ENCODE peak calls at places on chromosomes 11 and 22, in five cellular contexts. One of them, this sample, is unnamed.

GRCh38 chr11:127345819-127346459 is 345.4 kb upstream of the KIRREL3 start:
- DNase-seq in K562: peak; percentile 8
- DNase-seq in GM12878: no peak
- DNase-seq in HepG2: peak; percentile 13
- DNase-seq in H1: no peak
- DNase-seq in this sample: no peak

GRCh38 chr22:20455709-20456063 is 18.1 kb upstream of the SCARF2 start:
- DNase-seq in HepG2: no peak
- DNase-seq in K562: no peak
- DNase-seq in GM12878: no peak
- DNase-seq in H1: no peak
- DNase-seq in this sample: no peak

GRCh38 chr22:35227248-35227647 is 30.0 kb upstream of the HMGXB4 start:
- DNase-seq in HepG2: no peak
- DNase-seq in K562: no peak
- DNase-seq in H1: no peak
- DNase-seq in GM12878: no peak
- DNase-seq in this sample: no peak

GRCh38 chr11:72668645-72669347 is 5.4 kb downstream of the PDE2A start:
- DNase-seq in H1: no peak
- DNase-seq in GM12878: peak; percentile 94
- DNase-seq in K562: no peak
- DNase-seq in HepG2: no peak
- DNase-seq in this sample: no peak

GRCh38 chr11:46680815-46681214 is 19.6 kb downstream of the ARHGAP1 start:
- DNase-seq in H1: no peak
- DNase-seq in K562: no peak
- DNase-seq in GM12878: no peak
- DNase-seq in HepG2: no peak
- DNase-seq in this sample: no peak

GRCh38 chr22:44023404-44024287 is 456 bp upstream of the PARVB start:
- DNase-seq in GM12878: no peak
- DNase-seq in H1: no peak
- DNase-seq in K562: peak; percentile 80
- DNase-seq in HepG2: no peak
- DNase-seq in this sample: no peak

GRCh38 chr22:38346506-38346905 is 29.3 kb upstream of the CSNK1E start:
- DNase-seq in H1: no peak
- DNase-seq in GM12878: no peak
- DNase-seq in K562: no peak
- DNase-seq in HepG2: no peak
- DNase-seq in this sample: no peak

GRCh38 chr11:690738-691633 is 4.0 kb downstream of the DEAF1 start:
- DNase-seq in GM12878: no peak
- DNase-seq in K562: no peak
- DNase-seq in HepG2: no peak
- DNase-seq in H1: no peak
- DNase-seq in this sample: no peak

GRCh38 chr11:116563028-116563712 is 209.6 kb downstream of the BUD13 start:
- DNase-seq in GM12878: no peak
- DNase-seq in HepG2: peak; percentile 82
- DNase-seq in K562: no peak
- DNase-seq in H1: no peak
- DNase-seq in this sample: no peak

GRCh38 chr22:46779651-46780050 is 17.2 kb downstream of the TBC1D22A start:
- DNase-seq in K562: no peak
- DNase-seq in GM12878: no peak
- DNase-seq in H1: no peak
- DNase-seq in HepG2: no peak
- DNase-seq in this sample: no peak

GRCh38 chr11:76975513-76975912 is 58.7 kb upstream of the B3GNT6 start:
- DNase-seq in K562: no peak
- DNase-seq in H1: no peak
- DNase-seq in GM12878: no peak
- DNase-seq in HepG2: no peak
- DNase-seq in this sample: no peak

GRCh38 chr22:17120281-17120680 is 879 bp downstream of the TMEM121B start:
- DNase-seq in H1: peak; percentile 46
- DNase-seq in K562: peak; percentile 85
- DNase-seq in GM12878: no peak
- DNase-seq in HepG2: no peak
- DNase-seq in this sample: no peak

GRCh38 chr11:79055866-79056632 is 384.8 kb downstream of the TENM4 start:
- DNase-seq in K562: no peak
- DNase-seq in HepG2: no peak
- DNase-seq in GM12878: no peak
- DNase-seq in H1: no peak
- DNase-seq in this sample: no peak

GRCh38 chr11:71929491-71929890 is 645 bp downstream of the RNF121 start:
- DNase-seq in HepG2: no peak
- DNase-seq in K562: no peak
- DNase-seq in H1: no peak
- DNase-seq in GM12878: no peak
- DNase-seq in this sample: no peak

GRCh38 chr11:79287952-79288351 is 152.9 kb downstream of the TENM4 start:
- DNase-seq in K562: no peak
- DNase-seq in HepG2: no peak
- DNase-seq in H1: no peak
- DNase-seq in GM12878: no peak
- DNase-seq in this sample: no peak

GRCh38 chr11:118596226-118596625 is 11.2 kb upstream of the PHLDB1 start:
- DNase-seq in K562: no peak
- DNase-seq in HepG2: no peak
- DNase-seq in H1: no peak
- DNase-seq in GM12878: no peak
- DNase-seq in this sample: no peak
- TF ChIP-seq SIN3A in K562: no peak
- TF ChIP-seq SIN3A in HepG2: no peak
- TF ChIP-seq SIN3A in H1: no peak
- TF ChIP-seq SIN3A in GM12878: no peak
- TF ChIP-seq SIN3A in this sample: no peak

GRCh38 chr11:11937433-11937832 is 71.0 kb downstream of the DKK3 start:
- DNase-seq in GM12878: no peak
- DNase-seq in K562: no peak
- DNase-seq in H1: no peak
- DNase-seq in HepG2: no peak
- DNase-seq in this sample: no peak

GRCh38 chr11:11929920-11930319 is 78.5 kb downstream of the DKK3 start:
- DNase-seq in HepG2: no peak
- DNase-seq in K562: no peak
- DNase-seq in H1: no peak
- DNase-seq in GM12878: no peak
- DNase-seq in this sample: no peak

DNA sequence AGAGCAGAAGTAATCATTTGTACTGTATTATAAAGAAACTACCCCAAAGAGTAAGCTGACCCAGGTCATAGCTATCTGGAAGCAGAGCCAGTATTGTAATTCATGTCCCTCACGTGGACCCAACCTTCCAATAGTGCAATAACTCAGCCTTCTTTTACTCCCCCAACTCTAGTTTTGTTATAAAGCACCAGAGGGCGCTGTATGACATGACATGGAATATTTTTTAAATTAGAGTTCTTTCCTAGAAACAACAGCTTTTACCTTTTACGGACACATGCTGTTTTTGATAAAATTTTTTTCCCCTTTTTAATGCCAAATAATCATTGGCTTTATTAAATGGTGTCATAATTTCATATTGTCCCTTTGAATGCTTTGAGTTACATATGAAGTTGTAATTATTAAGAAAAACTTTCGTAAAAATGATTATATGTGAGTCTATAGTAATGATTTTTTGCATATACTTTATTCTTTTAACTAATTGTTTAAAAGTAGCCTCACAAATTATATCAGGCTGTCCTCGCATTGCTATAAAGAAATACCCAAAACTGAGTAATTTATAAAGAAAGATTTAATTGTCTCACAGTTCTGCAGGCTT is 76.9 kb downstream of the DKK3 start:
- DNase-seq in H1: no peak
- DNase-seq in GM12878: no peak
- DNase-seq in HepG2: peak; percentile 62
- DNase-seq in K562: peak; percentile 32
- DNase-seq in this sample: peak; percentile 38
- H3K36me3 ChIP-seq in H1: no peaks in the 10 kb centered on the region
- H3K36me3 ChIP-seq in GM12878: no peaks in the 10 kb centered on the region
- H3K36me3 ChIP-seq in HepG2: peaks cover 29% of the 10 kb centered on the region
- H3K36me3 ChIP-seq in K562: peaks cover 57% of the 10 kb centered on the region
- H3K36me3 ChIP-seq in this sample: peaks cover 2% of the 10 kb centered on the region

DNA sequence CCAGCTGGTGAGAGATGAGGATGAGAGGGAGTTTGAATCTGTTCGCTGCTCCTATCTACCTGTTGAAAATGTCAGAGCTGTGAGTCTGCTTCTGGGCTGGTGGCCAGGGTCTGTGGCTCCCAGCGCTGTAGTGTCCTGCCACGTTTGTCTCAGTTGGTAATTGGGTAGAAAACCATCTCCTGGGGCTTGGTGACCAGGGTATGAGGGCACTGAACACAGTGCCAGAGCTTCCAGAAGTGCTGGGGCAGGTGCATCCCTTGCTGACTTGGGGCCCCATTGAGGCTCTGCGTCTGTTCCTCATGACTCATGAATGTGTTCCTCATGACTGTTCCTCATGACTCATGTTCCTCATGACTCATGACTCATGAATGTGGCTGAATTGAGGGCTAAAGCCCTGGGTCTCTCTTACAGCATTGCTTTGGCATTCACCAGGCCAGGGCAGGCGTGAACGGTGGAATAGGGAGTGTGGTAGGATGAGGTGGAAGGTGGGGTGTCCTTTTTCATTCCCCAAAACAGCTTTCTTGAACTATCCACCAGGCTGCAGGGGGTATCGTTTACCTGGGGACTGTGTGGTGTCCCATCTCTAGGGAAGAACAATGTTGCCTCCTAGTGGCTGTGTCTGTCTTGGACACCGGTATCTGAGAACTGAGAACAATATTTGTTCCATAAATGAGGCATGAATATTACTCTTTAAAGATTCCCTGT is 139.5 kb downstream of the COMMD9 start:
- DNase-seq in H1: peak; percentile 75
- DNase-seq in GM12878: peak; percentile 31
- DNase-seq in HepG2: peak; percentile 68
- DNase-seq in K562: peak; percentile 84
- DNase-seq in this sample: peak; percentile 99
- TF ChIP-seq CEBPB in H1: no peak
- TF ChIP-seq CEBPB in GM12878: no peak
- TF ChIP-seq CEBPB in HepG2: no peak
- TF ChIP-seq CEBPB in K562: no peak
- TF ChIP-seq CEBPB in this sample: peak; percentile 69

GRCh38 chr11:122076721-122077120 is 39.3 kb downstream of the BLID start:
- DNase-seq in H1: no peak
- DNase-seq in HepG2: no peak
- DNase-seq in GM12878: no peak
- DNase-seq in K562: no peak
- DNase-seq in this sample: no peak
- TF ChIP-seq SIN3A in H1: no peak
- TF ChIP-seq SIN3A in HepG2: no peak
- TF ChIP-seq SIN3A in GM12878: no peak
- TF ChIP-seq SIN3A in K562: no peak
- TF ChIP-seq SIN3A in this sample: no peak

DNA sequence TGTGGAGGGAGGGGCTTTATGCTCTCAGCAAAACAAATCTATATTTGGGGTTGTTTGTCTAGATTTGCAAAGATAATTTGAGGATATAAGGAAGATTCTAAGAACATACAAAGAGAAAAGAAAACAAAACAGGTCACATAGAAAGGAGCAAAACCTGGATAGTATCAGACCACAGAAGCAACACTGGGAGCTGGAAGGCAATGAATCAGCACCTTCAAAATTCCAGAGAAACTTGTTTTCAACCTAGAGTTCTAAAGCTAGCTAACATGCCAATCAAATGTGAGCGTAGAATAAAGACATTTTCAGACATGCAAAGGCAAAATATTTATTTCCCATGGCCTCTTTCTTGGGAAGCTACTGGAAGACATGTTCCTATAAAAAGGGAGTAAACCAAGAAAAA is 125.0 kb upstream of the CSNK2A3 start:
- DNase-seq in H1: no peak
- DNase-seq in K562: no peak
- DNase-seq in HepG2: no peak
- DNase-seq in GM12878: no peak
- DNase-seq in this sample: no peak
- H3K36me3 ChIP-seq in H1: no peaks in the 10 kb centered on the region
- H3K36me3 ChIP-seq in K562: no peaks in the 10 kb centered on the region
- H3K36me3 ChIP-seq in HepG2: no peaks in the 10 kb centered on the region
- H3K36me3 ChIP-seq in GM12878: no peaks in the 10 kb centered on the region
- H3K36me3 ChIP-seq in this sample: no peaks in the 10 kb centered on the region